ENCODE peak calls at places on chromosomes 13 and 19, in six cellular contexts. D is stimulated activated CD8-positive, alpha-beta memory T cell treated with anti-CD3 and anti-CD28 coated beads, Interleukin-7, amount 100 ng/mL, for 48 hours; E is HS-5; R is hepatocyte; X is LoVo; U is heart right ventricle. A is an unnamed sample.

GRCh38 chr13:111118898-111119607 is 3.9 kb downstream of the ARHGEF7 start:
- DNase-seq in D (no peak), E (no peak), R (no peak), X (no peak), U (no peak), A (no peak)

GRCh38 chr19:18340990-18341868 is 831 bp downstream of the PGPEP1 start:
- DNase-seq in D (no peak), E (no peak), R (peak; percentile 68), X (peak; percentile 53), U (peak; percentile 53), A (peak; percentile 21)

GRCh38 chr13:90710355-90710754 is 637.1 kb upstream of the MIR17HG start:
- DNase-seq in D (no peak), E (no peak), R (no peak), X (no peak), U (no peak), A (no peak)

GRCh38 chr13:94390881-94391280 is 88.6 kb downstream of the DCT start:
- DNase-seq in D (no peak), E (no peak), R (no peak), X (no peak), U (no peak), A (no peak)

GRCh38 chr13:80047406-80047805 is 293.5 kb downstream of the SPRY2 start:
- DNase-seq in D (no peak), E (no peak), R (no peak), X (no peak), U (no peak), A (no peak)

GRCh38 chr19:30403583-30403982 is 31.4 kb downstream of the ZNF536 start:
- DNase-seq in D (no peak), E (no peak), R (no peak), X (no peak), U (no peak), A (no peak)

GRCh38 chr19:41871573-41872383 is 5.3 kb upstream of the CD79A start:
- DNase-seq in D (peak; percentile 61), E (no peak), R (no peak), X (no peak), U (peak; percentile 37), A (no peak)

GRCh38 chr13:97391201-97391600 is 42.8 kb upstream of the RAP2A start:
- DNase-seq in D (no peak), E (no peak), R (no peak), X (no peak), U (no peak), A (no peak)

GRCh38 chr13:28475916-28476725 is 18.8 kb downstream of the FLT1 start:
- DNase-seq in D (no peak), E (peak; percentile 53), R (peak; percentile 59), X (peak; percentile 78), U (no peak), A (no peak)